ENCODE peak calls at places on chromosomes 4 and X, in six cellular contexts. C, P, V, W, F and B are unnamed samples.

GRCh38 chr4:153068751-153069150 is 132.6 kb downstream of the FHDC1 start:
- ATAC-seq in W (no peak), C (no peak), F (no peak), V (no peak), P (no peak), B (no peak)

GRCh38 chr4:61923179-61923578 is 723.1 kb downstream of the ADGRL3 start:
- ATAC-seq in F (no peak), W (no peak), V (no peak), P (no peak), C (no peak), B (no peak)

GRCh38 chr4:41200486-41201017 is 13.8 kb downstream of the APBB2 start:
- ATAC-seq in W (no peak), F (no peak), P (no peak), V (no peak), C (no peak), B (no peak)

GRCh38 chr4:151248519-151248918 is 28.4 kb upstream of the PRSS48 start:
- ATAC-seq in F (no peak), P (no peak), C (no peak), W (no peak), V (no peak), B (no peak)

GRCh38 chr4:183621875-183622274 is 37.1 kb downstream of the RWDD4 start:
- ATAC-seq in F (no peak), P (no peak), C (no peak), V (no peak), W (no peak), B (no peak)

GRCh38 chr4:168636506-168637176 is 139.8 kb downstream of the PALLD start:
- ATAC-seq in V (peak; percentile 29), W (no peak), C (no peak), F (no peak), P (peak; percentile 66), B (no peak)

GRCh38 chr4:75733369-75733768 is 9.0 kb downstream of the USO1 start:
- ATAC-seq in P (no peak), C (no peak), F (no peak), V (no peak), W (no peak), B (no peak)

GRCh38 chr4:115376866-115377265 is 263.4 kb upstream of the NDST4 start:
- ATAC-seq in F (no peak), V (no peak), C (no peak), W (no peak), P (no peak), B (no peak)

GRCh38 chr4:118889313-118889694 is 650 bp downstream of the SYNPO2 start:
- ATAC-seq in F (no peak), V (no peak), W (no peak), C (no peak), P (no peak), B (no peak)

GRCh38 chr4:124936427-124936826 is 223.9 kb upstream of the ANKRD50 start:
- ATAC-seq in P (no peak), C (no peak), F (no peak), W (no peak), V (no peak), B (peak; percentile 34)

GRCh38 chr4:88090898-88091297 is 67.5 kb downstream of the ABCG2 start:
- ATAC-seq in C (no peak), V (no peak), P (no peak), W (no peak), F (no peak), B (no peak)

GRCh38 chr4:76187152-76187551 is 26.5 kb downstream of the SCARB2 start:
- ATAC-seq in F (no peak), P (no peak), C (no peak), V (no peak), W (no peak), B (no peak)

GRCh38 chr4:185764880-185765279 is 47.1 kb downstream of the SORBS2 start:
- ATAC-seq in C (no peak), V (no peak), F (no peak), P (no peak), W (no peak), B (no peak)

GRCh38 chr4:90317785-90318184 is 190.6 kb downstream of the CCSER1 start:
- ATAC-seq in C (no peak), W (no peak), P (peak; percentile 97), V (peak; percentile 73), F (no peak), B (no peak)

GRCh38 chr4:19883841-19884240 is 367.9 kb upstream of the SLIT2 start:
- ATAC-seq in C (no peak), W (no peak), V (no peak), F (no peak), P (no peak), B (no peak)

GRCh38 chr4:159540501-159540900 is 437.6 kb downstream of the RAPGEF2 start:
- ATAC-seq in V (no peak), C (no peak), W (no peak), P (no peak), F (no peak), B (no peak)

GRCh38 chr4:1047106-1047975 is 35.9 kb downstream of the FGFRL1 start:
- ATAC-seq in W (no peak), V (no peak), P (no peak), F (no peak), C (no peak), B (no peak)

GRCh38 chr4:14218641-14219040 is 591.1 kb upstream of the BOD1L1 start:
- ATAC-seq in C (no peak), W (no peak), V (no peak), P (no peak), F (no peak), B (no peak)

GRCh38 chrX:53086464-53086863 is 4.3 kb downstream of the TSPYL2 start:
- ATAC-seq in C (no peak), F (no peak), P (no peak), V (no peak), W (no peak), B (no peak)

GRCh38 chrX:12896935-12897334 is 9.5 kb upstream of the TLR8 start:
- ATAC-seq in F (no peak), V (no peak), P (no peak), W (no peak), C (no peak), B (no peak)

GRCh38 chr4:130336585-130337217 is 1240.7 kb downstream of the C4orf33 start:
- ATAC-seq in V (peak; percentile 82), W (no peak), C (no peak), F (no peak), P (no peak), B (no peak)

GRCh38 chrX:107673401-107673800 is 45.1 kb downstream of the PRPS1 start:
- ATAC-seq in V (no peak), W (peak; percentile 7), P (no peak), F (no peak), C (peak; percentile 4), B (peak; percentile 8)

GRCh38 chr4:185542626-185543336 is 7.5 kb upstream of the PDLIM3 start:
- ATAC-seq in F (no peak), V (no peak), C (no peak), P (peak; percentile 36), W (no peak), B (no peak)

GRCh38 chr4:85860066-85860465 is 385.1 kb downstream of the ARHGAP24 start:
- ATAC-seq in W (no peak), P (no peak), C (no peak), V (no peak), F (no peak), B (no peak)

GRCh38 chrX:103415068-103415467 is 38.7 kb downstream of the BEX3 start:
- ATAC-seq in W (peak; percentile 86), F (peak; percentile 20), V (no peak), C (no peak), P (no peak), B (no peak)

GRCh38 chrX:70134116-70134477 is 850 bp downstream of the IGBP1 start:
- ATAC-seq in P (no peak), W (peak; percentile 10), V (peak; percentile 26), C (peak; percentile 15), F (no peak), B (no peak)

GRCh38 chr4:94978904-94979303 is 221.1 kb downstream of the BMPR1B start:
- ATAC-seq in P (no peak), F (peak; percentile 10), C (no peak), V (no peak), W (no peak), B (no peak)

GRCh38 chrX:78109458-78109857 is 5.4 kb downstream of the PGK1 start:
- ATAC-seq in P (no peak), V (no peak), C (no peak), W (peak; percentile 21), F (peak; percentile 55), B (no peak)

GRCh38 chr4:23837366-23837765 is 52.5 kb downstream of the PPARGC1A start:
- ATAC-seq in C (no peak), V (no peak), W (no peak), F (no peak), P (no peak), B (no peak)

GRCh38 chrX:122421434-122422121 is 762.5 kb upstream of the GRIA3 start:
- ATAC-seq in W (no peak), P (no peak), F (no peak), V (no peak), C (no peak), B (no peak)

GRCh38 chr4:38082424-38083374 is 122.5 kb downstream of the PTTG2 start:
- ATAC-seq in P (no peak), F (no peak), W (no peak), C (no peak), V (no peak), B (no peak)

GRCh38 chrX:14124562-14124961 is 94.9 kb upstream of the GEMIN8 start:
- ATAC-seq in F (no peak), W (no peak), P (no peak), C (no peak), V (no peak), B (no peak)

GRCh38 chr4:126627255-126627654 is 1005.5 kb upstream of the INTU start:
- ATAC-seq in V (peak; percentile 78), P (no peak), F (no peak), W (no peak), C (no peak), B (no peak)